ENCODE peak calls at places on chromosome 16, in eight cellular contexts. U is ascending aorta, M is left ventricle myocardium inferior, Z is pancreas, W is HFFc6, R is WTC11, C is upper lobe of right lung, O is choroid plexus epithelial cell. I is an unnamed sample.
A peak's percentile ranks its signal among the peaks of the same experiment; 100 is the strongest.

GRCh38 chr16:30395992-30396560 is 856 bp downstream of the ZNF48 start:
- DNase-seq in Z (no peak), M (no peak), C (no peak), O (no peak), U (no peak), R (no peak), W (no peak), I (no peak)

GRCh38 chr16:48118841-48119240 is 37.0 kb downstream of the ABCC12 start:
- DNase-seq in C (no peak), O (no peak), U (no peak), M (no peak), R (no peak), W (no peak), Z (no peak), I (no peak)

GRCh38 chr16:84278968-84279367 is 15.7 kb upstream of the WFDC1 start:
- DNase-seq in R (no peak), Z (no peak), M (no peak), O (no peak), U (no peak), C (no peak), W (no peak), I (no peak)

GRCh38 chr16:29943846-29944669 is 17.8 kb upstream of the TMEM219 start:
- DNase-seq in O (peak; percentile 96), W (peak; percentile 99), M (no peak), U (no peak), Z (peak; percentile 46), R (peak; percentile 19), C (no peak), I (no peak)

GRCh38 chr16:23387666-23388065 is 65.3 kb downstream of the COG7 start:
- DNase-seq in R (no peak), C (no peak), M (no peak), U (no peak), W (no peak), Z (no peak), O (no peak), I (no peak)

GRCh38 chr16:87201052-87201451 is 116.1 kb downstream of the C16orf95 start:
- DNase-seq in O (peak; percentile 100), U (peak; percentile 96), W (peak; percentile 89), M (peak; percentile 71), Z (no peak), R (no peak), C (no peak), I (no peak)

GRCh38 chr16:68520649-68521086 is 18.4 kb upstream of the ZFP90 start:
- DNase-seq in M (peak; percentile 78), W (peak; percentile 62), Z (peak; percentile 88), R (peak; percentile 95), C (peak; percentile 92), O (peak; percentile 83), U (peak; percentile 91), I (peak; percentile 34)

GRCh38 chr16:17433577-17433960 is 37.2 kb downstream of the XYLT1 start:
- DNase-seq in U (no peak), C (no peak), W (no peak), O (no peak), Z (no peak), M (no peak), R (no peak), I (no peak)

GRCh38 chr16:59210955-59211541 is 476.9 kb upstream of the GOT2 start:
- DNase-seq in O (peak; percentile 90), W (peak; percentile 53), Z (no peak), U (peak; percentile 61), R (peak; percentile 43), M (no peak), C (no peak), I (no peak)

GRCh38 chr16:89010210-89010925 is 33.4 kb upstream of the CBFA2T3 start:
- DNase-seq in Z (no peak), R (no peak), M (no peak), W (no peak), C (peak; percentile 53), O (no peak), U (no peak), I (no peak)

GRCh38 chr16:84599528-84600202 is 18.2 kb downstream of the COTL1 start:
- DNase-seq in W (peak; percentile 77), Z (peak; percentile 58), U (peak; percentile 75), C (peak; percentile 89), O (peak; percentile 90), M (peak; percentile 63), R (peak; percentile 74), I (no peak)

DNA sequence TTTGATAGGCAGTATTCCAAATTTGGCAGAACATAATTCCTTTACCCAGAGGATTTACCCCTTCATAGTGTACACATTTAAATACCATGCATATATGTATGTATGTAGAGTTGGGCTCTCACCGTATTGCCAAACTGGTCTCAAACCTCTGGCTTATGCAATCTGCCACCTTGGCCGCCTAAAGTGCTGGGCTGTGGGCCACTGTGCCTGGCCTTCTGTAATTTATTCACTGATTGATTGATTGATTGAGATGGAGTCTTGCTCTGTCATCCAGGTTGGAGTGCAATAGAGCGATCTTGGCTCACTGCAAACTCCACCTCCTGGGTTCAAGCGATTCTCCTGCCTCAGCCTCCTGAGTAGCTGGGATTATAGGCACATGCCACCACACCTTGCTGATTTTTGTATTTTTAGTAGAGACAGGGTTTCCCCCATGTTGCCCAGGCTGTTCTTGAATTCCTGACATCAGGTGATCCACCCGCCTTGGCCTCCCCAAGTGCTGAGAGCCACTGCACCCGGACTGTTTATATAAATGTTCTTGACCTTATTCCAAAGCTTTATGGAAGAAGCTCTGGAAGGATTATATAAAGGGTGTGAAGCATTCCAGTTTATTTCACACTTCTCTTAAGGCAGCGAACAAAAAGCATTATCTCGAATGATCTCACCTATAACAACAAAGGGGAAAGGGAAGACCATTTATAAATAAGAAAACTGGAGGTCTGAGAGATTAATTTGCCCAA is 14.8 kb downstream of the GLG1 start:
- DNase-seq in Z (no peak), R (no peak), W (no peak), C (no peak), O (no peak), M (no peak), U (no peak), I (no peak)
- TF ChIP-seq CTCF in Z (no peak), R (no peak), W (no peak), C (no peak), O (no peak), M (no peak), U (no peak), I (no peak)

GRCh38 chr16:57660715-57661463 is 7.2 kb upstream of the ADGRG3 start:
- DNase-seq in M (no peak), Z (no peak), O (no peak), R (no peak), C (no peak), W (no peak), U (no peak), I (no peak)
- TF ChIP-seq CTCF in M (no peak), Z (no peak), O (no peak), R (no peak), C (no peak), W (no peak), U (no peak), I (no peak)

GRCh38 chr16:3099732-3100499 is 822 bp upstream of the ZSCAN10 start:
- DNase-seq in W (peak; percentile 64), U (peak; percentile 93), M (peak; percentile 94), R (peak; percentile 95), O (peak; percentile 90), Z (peak; percentile 91), C (peak; percentile 97), I (peak; percentile 79)

GRCh38 chr16:3096362-3096761 is 2.7 kb downstream of the ZSCAN10 start:
- DNase-seq in M (no peak), Z (no peak), C (no peak), U (no peak), O (no peak), W (no peak), R (no peak), I (no peak)

GRCh38 chr16:3099395-3099731 is 269 bp upstream of the ZSCAN10 start:
- DNase-seq in U (no peak), O (no peak), Z (no peak), C (no peak), W (no peak), M (no peak), R (no peak), I (no peak)

GRCh38 chr16:3097266-3097665 is 1.8 kb downstream of the ZSCAN10 start:
- DNase-seq in C (no peak), W (no peak), Z (no peak), M (no peak), U (no peak), R (no peak), O (no peak), I (no peak)

DNA sequence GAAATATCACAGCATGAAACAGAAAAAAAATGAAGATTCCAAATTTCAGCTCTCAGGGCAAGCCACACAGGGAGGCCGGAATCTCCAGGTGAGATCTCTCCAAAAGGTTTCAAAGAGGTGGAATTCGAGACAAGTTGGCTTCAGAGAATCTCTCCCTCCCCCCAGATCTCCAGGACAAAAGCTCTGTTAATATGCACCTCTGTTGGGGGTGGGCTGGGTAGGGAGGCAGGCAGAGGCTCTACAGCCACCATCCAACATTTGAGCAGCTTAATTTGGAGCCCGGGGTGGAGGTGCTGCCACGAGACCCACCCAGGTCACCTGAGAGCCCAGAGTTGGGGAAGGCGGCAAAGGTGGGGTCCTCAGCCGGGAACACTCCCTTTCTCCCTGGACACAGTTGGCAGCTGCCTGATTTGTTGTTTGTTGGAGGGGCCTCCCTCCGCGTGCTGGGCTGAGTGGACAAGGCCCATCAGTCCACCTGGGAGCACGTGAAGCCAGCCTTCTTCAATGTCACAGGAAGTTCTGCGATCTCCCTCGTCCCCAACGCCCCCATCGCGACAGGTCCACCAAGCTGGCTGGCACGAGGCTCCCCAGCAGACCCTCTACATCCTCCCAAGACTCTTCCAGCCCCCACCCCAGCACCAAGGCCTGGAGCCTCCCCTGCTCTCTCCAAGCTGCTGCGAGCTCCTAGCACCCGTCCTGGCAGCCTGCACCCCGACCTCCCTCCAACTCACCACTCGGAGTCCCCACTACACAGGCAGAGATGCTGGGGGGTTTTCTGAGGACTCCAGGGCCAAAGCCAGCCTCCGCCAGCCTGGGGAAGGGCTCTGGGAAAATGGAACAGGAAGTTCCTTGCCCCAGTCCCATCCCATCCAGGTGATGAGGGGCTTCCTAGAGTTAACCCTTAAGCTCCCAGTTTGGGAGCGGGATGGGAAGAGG is at the start of gene ZSCAN10:
- DNase-seq in W (no peak), C (no peak), O (no peak), R (peak; percentile 75), M (no peak), Z (no peak), U (no peak), I (no peak)
- TF ChIP-seq CTCF in W (no peak), C (no peak), O (no peak), R (no peak), M (no peak), Z (no peak), U (no peak), I (no peak)

GRCh38 chr16:19094542-19095365 is 19.0 kb upstream of the ITPRIPL2 start:
- DNase-seq in O (peak; percentile 31), U (no peak), C (no peak), R (no peak), M (no peak), Z (no peak), W (peak; percentile 22), I (no peak)
- TF ChIP-seq CTCF in O (peak; percentile 30), U (no peak), C (no peak), R (no peak), M (no peak), Z (no peak), W (peak; percentile 31), I (no peak)

GRCh38 chr16:77037696-77038347 is 153.2 kb upstream of the MON1B start:
- DNase-seq in Z (no peak), C (no peak), R (no peak), W (no peak), U (no peak), O (no peak), M (no peak), I (no peak)

GRCh38 chr16:77041468-77041867 is 149.5 kb upstream of the MON1B start:
- DNase-seq in O (no peak), W (no peak), Z (no peak), C (no peak), M (no peak), U (no peak), R (no peak), I (no peak)

GRCh38 chr16:77043076-77043475 is 147.9 kb upstream of the MON1B start:
- DNase-seq in C (no peak), M (no peak), W (no peak), O (peak; percentile 23), Z (no peak), R (no peak), U (no peak), I (no peak)
- TF ChIP-seq CTCF in C (no peak), M (peak; percentile 49), W (no peak), O (peak; percentile 29), Z (peak; percentile 28), R (no peak), U (no peak), I (no peak)

I was measured in esophagus squamous epithelium.